ENCODE peak calls at places on chromosomes 7 and 10, in nine cellular contexts. One of them, this sample, is unnamed.

GRCh38 chr7:17620588-17620987 is 319.7 kb downstream of the SNX13 start:
- DNase-seq in H1: no peak
- DNase-seq in GM23338: no peak
- DNase-seq in Panc1: no peak
- DNase-seq in suprapubic skin: no peak
- DNase-seq in upper lobe of left lung: no peak
- DNase-seq in HL-60: no peak
- DNase-seq in SK-N-SH: no peak
- DNase-seq in HCT116: no peak
- DNase-seq in this sample: no peak

GRCh38 chr7:27182285-27182827 is 2.7 kb downstream of the HOXA11 start:
- DNase-seq in H1: no peak
- DNase-seq in GM23338: no peak
- DNase-seq in Panc1: no peak
- DNase-seq in suprapubic skin: peak
- DNase-seq in upper lobe of left lung: no peak
- DNase-seq in HL-60: no peak
- DNase-seq in SK-N-SH: no peak
- DNase-seq in HCT116: no peak
- DNase-seq in this sample: no peak

GRCh38 chr7:132750056-132750455 is 173.8 kb upstream of the PLXNA4 start:
- DNase-seq in H1: no peak
- DNase-seq in GM23338: no peak
- DNase-seq in Panc1: no peak
- DNase-seq in suprapubic skin: no peak
- DNase-seq in upper lobe of left lung: no peak
- DNase-seq in HL-60: no peak
- DNase-seq in SK-N-SH: no peak
- DNase-seq in HCT116: no peak
- DNase-seq in this sample: no peak

GRCh38 chr7:107924841-107925490 is 34.0 kb downstream of the DLD start:
- DNase-seq in H1: no peak
- DNase-seq in GM23338: no peak
- DNase-seq in Panc1: no peak
- DNase-seq in suprapubic skin: no peak
- DNase-seq in upper lobe of left lung: no peak
- DNase-seq in HL-60: peak
- DNase-seq in SK-N-SH: no peak
- DNase-seq in HCT116: no peak
- DNase-seq in this sample: no peak

GRCh38 chr7:88791891-88792290 is 3.6 kb downstream of the TEX47 start:
- DNase-seq in H1: no peak
- DNase-seq in GM23338: no peak
- DNase-seq in Panc1: no peak
- DNase-seq in suprapubic skin: no peak
- DNase-seq in upper lobe of left lung: no peak
- DNase-seq in HL-60: no peak
- DNase-seq in SK-N-SH: no peak
- DNase-seq in HCT116: no peak
- DNase-seq in this sample: no peak

GRCh38 chr10:130463104-130463875 is 327.1 kb downstream of the GLRX3 start:
- DNase-seq in H1: no peak
- DNase-seq in GM23338: no peak
- DNase-seq in Panc1: no peak
- DNase-seq in suprapubic skin: peak
- DNase-seq in upper lobe of left lung: no peak
- DNase-seq in HL-60: no peak
- DNase-seq in SK-N-SH: no peak
- DNase-seq in HCT116: no peak
- DNase-seq in this sample: peak

GRCh38 chr7:157667261-157667660 is 330.5 kb downstream of the DNAJB6 start:
- DNase-seq in H1: no peak
- DNase-seq in GM23338: no peak
- DNase-seq in Panc1: no peak
- DNase-seq in suprapubic skin: no peak
- DNase-seq in upper lobe of left lung: no peak
- DNase-seq in HL-60: no peak
- DNase-seq in SK-N-SH: no peak
- DNase-seq in HCT116: no peak
- DNase-seq in this sample: no peak

GRCh38 chr7:44149571-44150465 is 8.7 kb upstream of the MYL7 start:
- DNase-seq in H1: no peak
- DNase-seq in GM23338: no peak
- DNase-seq in Panc1: no peak
- DNase-seq in suprapubic skin: no peak
- DNase-seq in upper lobe of left lung: no peak
- DNase-seq in HL-60: no peak
- DNase-seq in SK-N-SH: peak
- DNase-seq in HCT116: no peak
- DNase-seq in this sample: no peak

GRCh38 chr10:74917481-74918077 is 91.2 kb downstream of the KAT6B start:
- DNase-seq in H1: no peak
- DNase-seq in GM23338: no peak
- DNase-seq in Panc1: no peak
- DNase-seq in suprapubic skin: no peak
- DNase-seq in upper lobe of left lung: no peak
- DNase-seq in HL-60: no peak
- DNase-seq in SK-N-SH: no peak
- DNase-seq in HCT116: peak
- DNase-seq in this sample: no peak

GRCh38 chr10:124644771-124645170 is 99.4 kb downstream of the FAM53B start:
- DNase-seq in H1: no peak
- DNase-seq in GM23338: peak
- DNase-seq in Panc1: no peak
- DNase-seq in suprapubic skin: no peak
- DNase-seq in upper lobe of left lung: no peak
- DNase-seq in HL-60: no peak
- DNase-seq in SK-N-SH: no peak
- DNase-seq in HCT116: no peak
- DNase-seq in this sample: no peak

GRCh38 chr10:124646483-124647352 is 97.5 kb downstream of the FAM53B start:
- DNase-seq in H1: no peak
- DNase-seq in GM23338: no peak
- DNase-seq in Panc1: no peak
- DNase-seq in suprapubic skin: no peak
- DNase-seq in upper lobe of left lung: peak
- DNase-seq in HL-60: peak
- DNase-seq in SK-N-SH: peak
- DNase-seq in HCT116: no peak
- DNase-seq in this sample: no peak

GRCh38 chr10:124647421-124648130 is 96.6 kb downstream of the FAM53B start:
- DNase-seq in H1: no peak
- DNase-seq in GM23338: no peak
- DNase-seq in Panc1: no peak
- DNase-seq in suprapubic skin: no peak
- DNase-seq in upper lobe of left lung: peak
- DNase-seq in HL-60: peak
- DNase-seq in SK-N-SH: peak
- DNase-seq in HCT116: peak
- DNase-seq in this sample: no peak

GRCh38 chr10:124644281-124644680 is 99.9 kb downstream of the FAM53B start:
- DNase-seq in H1: no peak
- DNase-seq in GM23338: no peak
- DNase-seq in Panc1: no peak
- DNase-seq in suprapubic skin: no peak
- DNase-seq in upper lobe of left lung: no peak
- DNase-seq in HL-60: no peak
- DNase-seq in SK-N-SH: no peak
- DNase-seq in HCT116: no peak
- DNase-seq in this sample: no peak

DNA sequence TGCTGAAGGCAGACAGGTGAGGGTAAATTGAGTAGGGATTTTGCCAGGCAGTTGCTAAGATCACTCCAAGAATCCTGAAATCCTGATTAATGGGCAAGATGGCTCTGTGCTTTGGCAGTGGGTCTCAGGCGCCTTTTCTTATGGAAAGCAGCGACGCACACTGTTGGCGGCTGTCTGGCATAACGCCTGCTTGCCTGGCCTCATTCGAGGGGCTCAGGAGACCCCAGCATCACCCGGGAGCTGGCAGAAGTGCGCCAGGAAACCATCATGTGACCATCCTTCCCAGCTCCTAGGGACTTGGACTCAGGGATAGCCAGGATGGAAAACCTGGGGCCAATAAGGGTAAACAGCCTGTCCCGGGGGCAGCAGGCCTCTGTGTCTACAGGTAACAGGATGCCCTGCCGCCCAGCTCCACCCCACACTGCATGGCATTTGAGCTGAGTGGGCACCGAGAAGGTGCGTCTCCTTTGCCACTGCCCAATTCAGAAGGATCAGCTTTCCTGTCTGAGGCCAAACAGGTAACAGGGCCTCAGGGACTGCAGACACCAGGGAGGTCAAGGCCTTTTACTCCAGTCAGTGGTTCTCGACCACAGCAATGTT is 98.6 kb downstream of the FAM53B start:
- DNase-seq in H1: no peak
- DNase-seq in GM23338: no peak
- DNase-seq in Panc1: no peak
- DNase-seq in suprapubic skin: no peak
- DNase-seq in upper lobe of left lung: no peak
- DNase-seq in HL-60: no peak
- DNase-seq in SK-N-SH: no peak
- DNase-seq in HCT116: no peak
- DNase-seq in this sample: no peak
- H3K27ac ChIP-seq in H1: no peak
- H3K27ac ChIP-seq in GM23338: no peak
- H3K27ac ChIP-seq in Panc1: no peak
- H3K27ac ChIP-seq in suprapubic skin: peak
- H3K27ac ChIP-seq in upper lobe of left lung: peak
- H3K27ac ChIP-seq in HL-60: no peak
- H3K27ac ChIP-seq in SK-N-SH: no peak
- H3K27ac ChIP-seq in HCT116: no peak
- H3K27ac ChIP-seq in this sample: peak

DNA sequence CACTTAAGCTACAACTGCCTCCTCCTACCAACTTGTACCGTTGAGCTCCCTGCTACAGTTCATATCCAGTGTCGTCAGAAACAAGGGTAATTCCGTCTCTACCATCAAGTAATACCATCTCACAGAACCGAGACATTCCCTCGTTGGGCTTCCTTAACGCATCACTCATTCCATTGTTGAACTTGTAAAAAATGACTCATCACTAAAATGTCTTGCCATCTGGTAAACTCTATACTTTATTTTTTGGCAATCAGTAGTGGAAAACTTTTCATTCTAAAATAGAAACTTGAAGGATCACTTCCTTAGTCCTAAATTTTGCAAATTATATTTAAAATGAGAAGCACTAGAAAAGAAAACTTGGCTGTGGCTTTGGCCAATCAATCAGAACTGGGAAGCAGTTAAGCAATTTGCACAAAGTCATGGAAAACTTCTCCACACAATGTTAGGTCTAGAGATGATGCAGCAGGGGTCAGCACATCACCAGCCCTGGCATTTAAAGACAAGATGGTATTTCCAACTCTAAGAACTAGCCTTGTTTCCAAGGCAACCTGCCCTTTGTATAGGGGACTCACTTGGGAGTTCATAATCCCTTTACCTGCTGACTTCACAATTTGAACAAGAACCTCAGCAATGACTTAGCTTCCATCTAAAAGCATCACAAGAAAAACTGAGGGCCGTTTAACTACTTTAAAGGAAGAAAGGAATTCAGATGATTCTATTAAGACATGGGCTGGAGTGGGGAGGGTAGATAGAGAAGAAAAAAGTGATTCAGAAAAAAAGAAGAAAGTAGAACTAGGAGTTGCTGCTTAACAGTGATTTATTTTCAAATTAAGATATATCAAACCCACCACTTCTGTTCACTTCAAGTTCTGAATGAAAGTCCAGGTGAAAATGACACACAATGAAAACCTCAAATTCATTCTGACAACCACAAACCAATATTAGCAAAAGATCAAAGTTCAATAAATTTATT is 288.1 kb downstream of the PARD3 start:
- DNase-seq in H1: peak
- DNase-seq in GM23338: peak
- DNase-seq in Panc1: no peak
- DNase-seq in suprapubic skin: no peak
- DNase-seq in upper lobe of left lung: no peak
- DNase-seq in HL-60: no peak
- DNase-seq in SK-N-SH: no peak
- DNase-seq in HCT116: peak
- DNase-seq in this sample: no peak
- TF ChIP-seq POLR2AphosphoS5 in H1: no peak
- TF ChIP-seq POLR2AphosphoS5 in GM23338: no peak
- TF ChIP-seq POLR2AphosphoS5 in Panc1: no peak
- TF ChIP-seq POLR2AphosphoS5 in suprapubic skin: no peak
- TF ChIP-seq POLR2AphosphoS5 in upper lobe of left lung: no peak
- TF ChIP-seq POLR2AphosphoS5 in HL-60: no peak
- TF ChIP-seq POLR2AphosphoS5 in SK-N-SH: peak
- TF ChIP-seq POLR2AphosphoS5 in HCT116: no peak
- TF ChIP-seq POLR2AphosphoS5 in this sample: no peak

GRCh38 chr7:37925620-37926019 is 5.2 kb downstream of the EPDR1 start:
- DNase-seq in H1: no peak
- DNase-seq in GM23338: no peak
- DNase-seq in Panc1: no peak
- DNase-seq in suprapubic skin: no peak
- DNase-seq in upper lobe of left lung: no peak
- DNase-seq in HL-60: no peak
- DNase-seq in SK-N-SH: no peak
- DNase-seq in HCT116: no peak
- DNase-seq in this sample: no peak
- H3K27ac ChIP-seq in H1: no peak
- H3K27ac ChIP-seq in GM23338: no peak
- H3K27ac ChIP-seq in Panc1: no peak
- H3K27ac ChIP-seq in suprapubic skin: no peak
- H3K27ac ChIP-seq in upper lobe of left lung: no peak
- H3K27ac ChIP-seq in HL-60: no peak
- H3K27ac ChIP-seq in SK-N-SH: no peak
- H3K27ac ChIP-seq in HCT116: no peak
- H3K27ac ChIP-seq in this sample: no peak

GRCh38 chr7:143380264-143380645 is 890 bp upstream of the ZYX start:
- DNase-seq in H1: peak
- DNase-seq in GM23338: peak
- DNase-seq in Panc1: peak
- DNase-seq in suprapubic skin: peak
- DNase-seq in upper lobe of left lung: peak
- DNase-seq in HL-60: peak
- DNase-seq in SK-N-SH: peak
- DNase-seq in HCT116: peak
- DNase-seq in this sample: peak

GRCh38 chr7:143380646-143381426 is at the start of gene ZYX:
- DNase-seq in H1: peak
- DNase-seq in GM23338: peak
- DNase-seq in Panc1: peak
- DNase-seq in suprapubic skin: peak
- DNase-seq in upper lobe of left lung: peak
- DNase-seq in HL-60: peak
- DNase-seq in SK-N-SH: peak
- DNase-seq in HCT116: peak
- DNase-seq in this sample: peak

GRCh38 chr7:143382126-143382790 is 1.1 kb downstream of the ZYX start:
- DNase-seq in H1: no peak
- DNase-seq in GM23338: no peak
- DNase-seq in Panc1: no peak
- DNase-seq in suprapubic skin: no peak
- DNase-seq in upper lobe of left lung: no peak
- DNase-seq in HL-60: no peak
- DNase-seq in SK-N-SH: no peak
- DNase-seq in HCT116: no peak
- DNase-seq in this sample: no peak

GRCh38 chr7:143382791-143383641 is 1.9 kb downstream of the ZYX start:
- DNase-seq in H1: no peak
- DNase-seq in GM23338: no peak
- DNase-seq in Panc1: no peak
- DNase-seq in suprapubic skin: no peak
- DNase-seq in upper lobe of left lung: no peak
- DNase-seq in HL-60: no peak
- DNase-seq in SK-N-SH: no peak
- DNase-seq in HCT116: no peak
- DNase-seq in this sample: no peak

GRCh38 chr7:143381427-143382125 is 431 bp downstream of the ZYX start:
- DNase-seq in H1: no peak
- DNase-seq in GM23338: no peak
- DNase-seq in Panc1: no peak
- DNase-seq in suprapubic skin: no peak
- DNase-seq in upper lobe of left lung: peak
- DNase-seq in HL-60: no peak
- DNase-seq in SK-N-SH: peak
- DNase-seq in HCT116: no peak
- DNase-seq in this sample: no peak
- TF ChIP-seq POLR2AphosphoS5 in H1: no peak
- TF ChIP-seq POLR2AphosphoS5 in GM23338: no peak
- TF ChIP-seq POLR2AphosphoS5 in Panc1: no peak
- TF ChIP-seq POLR2AphosphoS5 in suprapubic skin: peak
- TF ChIP-seq POLR2AphosphoS5 in upper lobe of left lung: no peak
- TF ChIP-seq POLR2AphosphoS5 in HL-60: no peak
- TF ChIP-seq POLR2AphosphoS5 in SK-N-SH: peak
- TF ChIP-seq POLR2AphosphoS5 in HCT116: peak
- TF ChIP-seq POLR2AphosphoS5 in this sample: peak